ENCODE peak calls at places on chromosomes 16 and 17, in seven cellular contexts. K is foreskin fibroblast, O is AG10803, T is BJ, Z is choroid plexus epithelial cell, Y is fibroblast of lung, N is fibroblast of mammary gland. U is an unnamed sample.

GRCh38 chr17:37392024-37392590 is 14.5 kb downstream of the ACACA start:
- DNase-seq in K (peak), O (peak), T (no peak), Z (peak), Y (peak), N (peak), U (peak)

GRCh38 chr16:85028638-85029412 is 1.2 kb downstream of the KIAA0513 start:
- DNase-seq in K (peak), O (peak), T (no peak), Z (no peak), Y (peak), N (peak), U (no peak)

GRCh38 chr16:84475643-84476240 is 28.7 kb downstream of the MEAK7 start:
- DNase-seq in K (no peak), O (no peak), T (no peak), Z (no peak), Y (no peak), N (no peak), U (no peak)

GRCh38 chr17:66485272-66485947 is 183.0 kb downstream of the PRKCA start:
- DNase-seq in K (no peak), O (no peak), T (no peak), Z (peak), Y (no peak), N (no peak), U (no peak)

GRCh38 chr17:18280766-18281165 is 20.3 kb downstream of the MIEF2 start:
- DNase-seq in K (peak), O (peak), T (no peak), Z (peak), Y (no peak), N (no peak), U (no peak)

GRCh38 chr16:56336071-56336688 is 89.2 kb downstream of the AMFR start:
- DNase-seq in K (no peak), O (no peak), T (no peak), Z (peak), Y (no peak), N (no peak), U (no peak)

GRCh38 chr17:29918016-29918415 is 12.0 kb downstream of the SSH2 start:
- DNase-seq in K (no peak), O (no peak), T (no peak), Z (no peak), Y (no peak), N (no peak), U (no peak)

GRCh38 chr16:4386452-4386813 is 14.8 kb downstream of the VASN start:
- DNase-seq in K (peak), O (peak), T (no peak), Z (no peak), Y (no peak), N (peak), U (no peak)

GRCh38 chr16:35463358-35463757 is 2003.9 kb downstream of the TP53TG3F start:
- DNase-seq in K (no peak), O (no peak), T (no peak), Z (no peak), Y (no peak), N (no peak), U (no peak)

GRCh38 chr16:57318240-57318970 is 33.9 kb upstream of the PLLP start:
- DNase-seq in K (peak), O (peak), T (no peak), Z (peak), Y (peak), N (no peak), U (no peak)

GRCh38 chr17:68142595-68142994 is 105.2 kb upstream of the AMZ2 start:
- DNase-seq in K (no peak), O (no peak), T (no peak), Z (no peak), Y (no peak), N (no peak), U (no peak)

GRCh38 chr17:69105907-69106730 is 35.6 kb downstream of the ABCA6 start:
- DNase-seq in K (no peak), O (no peak), T (no peak), Z (no peak), Y (no peak), N (no peak), U (no peak)

GRCh38 chr17:76549215-76549518 is 9.3 kb downstream of the PRCD start:
- DNase-seq in K (no peak), O (no peak), T (no peak), Z (no peak), Y (no peak), N (no peak), U (no peak)
- H3K4me3 ChIP-seq in K (no peak), O (no peak), T (no peak), Z (no peak), Y (no peak), N (no peak), U (no peak)

DNA sequence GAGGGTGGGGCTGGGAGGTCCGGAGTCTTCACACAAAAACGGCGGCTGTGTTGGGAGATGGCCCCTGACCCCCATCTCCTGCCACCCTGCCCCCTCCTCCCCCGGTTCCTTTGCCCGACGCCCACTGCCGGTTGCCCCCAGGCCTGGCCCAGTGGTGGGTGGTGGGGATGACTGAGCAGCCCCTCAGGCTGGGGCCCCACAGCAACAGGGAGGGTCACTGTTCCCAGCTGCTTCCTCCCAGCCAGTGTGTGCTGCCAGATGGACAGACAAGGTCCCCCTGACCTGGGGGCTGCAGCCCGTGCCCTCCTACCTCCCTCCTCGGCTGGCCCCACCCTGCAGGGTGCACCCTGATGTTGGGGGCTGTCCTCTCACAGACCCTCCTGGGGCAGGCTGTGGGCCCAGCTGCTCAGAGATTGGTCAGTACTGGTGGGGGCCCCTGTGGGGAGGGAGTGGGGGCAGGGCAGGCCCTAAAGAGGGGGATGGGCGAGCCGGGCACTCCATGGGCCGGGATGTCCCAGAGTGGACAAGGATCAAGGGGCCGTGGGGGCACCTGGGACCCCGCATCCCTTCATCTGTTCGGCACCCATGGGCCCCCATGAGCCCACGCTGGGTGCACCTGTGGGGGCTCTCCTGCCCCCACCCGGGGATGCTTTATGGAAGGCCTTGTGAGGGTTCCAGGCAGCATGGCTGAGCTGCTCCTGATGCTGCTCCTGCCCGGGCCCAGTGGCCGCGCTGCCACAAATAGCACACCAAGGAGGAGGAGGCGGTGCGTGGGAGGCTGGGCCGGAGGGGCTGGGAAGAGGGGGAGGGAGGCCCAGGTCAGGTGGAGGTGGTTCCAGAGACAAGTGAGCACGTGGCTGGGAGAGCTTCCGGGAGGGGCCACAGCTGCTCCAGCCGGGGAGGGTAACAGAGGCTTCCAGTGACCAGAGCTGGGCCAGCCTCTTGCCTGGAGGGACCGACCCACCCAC is 5.1 kb downstream of the C1QTNF8 start:
- DNase-seq in K (no peak), O (no peak), T (no peak), Z (no peak), Y (no peak), N (no peak), U (no peak)
- H3K4me3 ChIP-seq in K (no peak), O (no peak), T (no peak), Z (no peak), Y (no peak), N (no peak), U (no peak)

DNA sequence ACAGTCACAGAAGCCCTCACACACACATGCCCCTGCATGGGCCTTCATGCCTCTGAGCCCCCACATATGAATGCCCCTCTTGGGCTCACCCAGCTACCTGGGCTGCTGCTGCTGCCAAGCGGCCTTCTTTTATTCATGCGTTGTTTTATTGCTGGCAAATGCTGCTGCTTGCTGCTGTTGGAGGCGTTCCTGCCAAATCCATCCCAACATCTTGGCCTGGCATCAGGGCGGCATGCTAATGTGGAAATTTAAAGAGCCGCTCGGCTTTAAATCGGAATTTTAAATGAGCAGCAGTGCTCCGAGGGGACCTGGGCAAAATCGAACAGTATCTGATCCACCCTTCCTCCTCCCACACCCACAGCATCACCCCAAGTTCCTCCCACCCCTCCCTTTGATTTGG is 39.0 kb downstream of the NEUROD2 start:
- DNase-seq in K (no peak), O (no peak), T (no peak), Z (no peak), Y (no peak), N (no peak), U (no peak)
- H3K4me3 ChIP-seq in K (no peak), O (no peak), T (no peak), Z (no peak), Y (no peak), N (no peak), U (no peak)

DNA sequence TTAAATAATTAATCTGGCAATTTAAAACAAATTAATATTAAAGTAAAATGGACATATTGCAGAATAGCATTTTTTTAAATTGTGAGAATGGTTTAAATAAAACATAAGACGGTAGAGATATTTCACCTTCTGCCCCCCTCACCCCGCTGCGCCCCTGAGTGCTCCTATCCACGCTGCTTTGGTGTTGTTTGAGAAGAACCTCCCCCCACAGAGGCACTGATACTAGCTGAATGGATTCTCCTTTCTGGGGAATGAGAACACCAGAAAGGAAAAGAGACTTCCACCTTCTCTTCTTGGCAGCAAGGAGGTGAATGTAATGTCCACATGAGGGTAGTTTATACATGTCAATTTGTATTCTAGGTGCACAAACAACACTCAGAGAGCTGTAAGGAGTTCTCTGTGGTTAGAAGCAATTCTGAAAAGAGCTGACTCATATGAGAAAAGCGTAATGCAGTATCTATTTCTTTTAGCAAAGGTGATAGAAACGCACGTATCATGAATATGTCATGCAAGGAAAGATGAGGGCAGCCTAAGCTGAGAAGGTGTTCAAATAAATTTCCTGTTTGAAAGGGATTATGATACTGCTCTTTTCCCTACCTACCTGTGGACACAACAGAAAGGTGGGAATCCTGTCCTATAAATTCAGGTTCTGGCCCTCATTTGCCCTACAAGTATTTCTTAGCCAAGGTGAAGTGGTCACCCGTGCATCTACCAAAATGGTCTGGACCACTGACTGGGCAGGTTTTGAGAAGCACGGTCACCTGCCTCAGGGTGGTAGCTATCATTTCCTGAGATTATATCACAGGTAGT is 126.9 kb downstream of the PARN start:
- DNase-seq in K (no peak), O (peak), T (no peak), Z (peak), Y (peak), N (peak), U (peak)
- H3K4me3 ChIP-seq in K (no peak), O (no peak), T (no peak), Z (no peak), Y (no peak), N (no peak), U (no peak)

GRCh38 chr17:80743181-80743771 is 198.6 kb downstream of the RPTOR start:
- DNase-seq in K (no peak), O (peak), T (no peak), Z (peak), Y (peak), N (peak), U (no peak)
- H3K4me3 ChIP-seq in K (no peak), O (no peak), T (no peak), Z (no peak), Y (no peak), N (peak), U (no peak)

GRCh38 chr17:50903604-50904521 is 37.7 kb upstream of the TOB1 start:
- DNase-seq in K (peak), O (peak), T (no peak), Z (peak), Y (peak), N (peak), U (peak)
- H3K4me3 ChIP-seq in K (no peak), O (no peak), T (no peak), Z (no peak), Y (no peak), N (no peak), U (no peak)

GRCh38 chr16:88975511-88976061 is 1.4 kb downstream of the CBFA2T3 start:
- DNase-seq in K (no peak), O (no peak), T (no peak), Z (no peak), Y (no peak), N (no peak), U (no peak)
- H3K4me3 ChIP-seq in K (no peak), O (no peak), T (no peak), Z (no peak), Y (no peak), N (no peak), U (no peak)